ENCODE peak calls at places on chromosomes 1 and 21, in ten cellular contexts. One of them, this sample, is unnamed.

GRCh38 chr1:183198463-183198862 is 12.4 kb downstream of the LAMC2 start:
- DNase-seq in cardiac fibroblast: peak
- DNase-seq in colonic mucosa: no peak
- DNase-seq in heart left ventricle: no peak
- DNase-seq in brain microvascular endothelial cell: peak
- DNase-seq in AG04450: peak
- DNase-seq in glutamatergic neuron: no peak
- DNase-seq in omental fat pad: peak
- DNase-seq in AG09319: peak
- DNase-seq in AG09309: peak
- DNase-seq in this sample: peak

GRCh38 chr21:35988396-35989140 is 71.8 kb downstream of the SETD4 start:
- DNase-seq in cardiac fibroblast: no peak
- DNase-seq in colonic mucosa: no peak
- DNase-seq in heart left ventricle: no peak
- DNase-seq in brain microvascular endothelial cell: no peak
- DNase-seq in AG04450: no peak
- DNase-seq in glutamatergic neuron: no peak
- DNase-seq in omental fat pad: no peak
- DNase-seq in AG09319: no peak
- DNase-seq in AG09309: no peak
- DNase-seq in this sample: no peak

GRCh38 chr1:19514391-19514831 is 29.1 kb upstream of the CAPZB start:
- DNase-seq in cardiac fibroblast: peak
- DNase-seq in colonic mucosa: peak
- DNase-seq in heart left ventricle: peak
- DNase-seq in brain microvascular endothelial cell: peak
- DNase-seq in AG04450: peak
- DNase-seq in glutamatergic neuron: no peak
- DNase-seq in omental fat pad: no peak
- DNase-seq in AG09319: no peak
- DNase-seq in AG09309: no peak
- DNase-seq in this sample: no peak

GRCh38 chr1:203521071-203521794 is 27.3 kb downstream of the OPTC start:
- DNase-seq in cardiac fibroblast: no peak
- DNase-seq in colonic mucosa: no peak
- DNase-seq in heart left ventricle: no peak
- DNase-seq in brain microvascular endothelial cell: no peak
- DNase-seq in AG04450: no peak
- DNase-seq in glutamatergic neuron: no peak
- DNase-seq in omental fat pad: no peak
- DNase-seq in AG09319: no peak
- DNase-seq in AG09309: no peak
- DNase-seq in this sample: no peak

GRCh38 chr21:46441961-46442498 is 16.7 kb upstream of the DIP2A start:
- DNase-seq in cardiac fibroblast: no peak
- DNase-seq in colonic mucosa: no peak
- DNase-seq in heart left ventricle: no peak
- DNase-seq in brain microvascular endothelial cell: no peak
- DNase-seq in AG04450: no peak
- DNase-seq in glutamatergic neuron: no peak
- DNase-seq in omental fat pad: no peak
- DNase-seq in AG09319: no peak
- DNase-seq in AG09309: no peak
- DNase-seq in this sample: no peak

GRCh38 chr1:175124842-175125241 is 57.2 kb downstream of the TNN start:
- DNase-seq in cardiac fibroblast: peak
- DNase-seq in colonic mucosa: no peak
- DNase-seq in heart left ventricle: no peak
- DNase-seq in brain microvascular endothelial cell: no peak
- DNase-seq in AG04450: no peak
- DNase-seq in glutamatergic neuron: no peak
- DNase-seq in omental fat pad: no peak
- DNase-seq in AG09319: no peak
- DNase-seq in AG09309: no peak
- DNase-seq in this sample: peak

GRCh38 chr1:53594391-53595180 is 135.4 kb downstream of the DMRTB1 start:
- DNase-seq in cardiac fibroblast: no peak
- DNase-seq in colonic mucosa: no peak
- DNase-seq in heart left ventricle: no peak
- DNase-seq in brain microvascular endothelial cell: no peak
- DNase-seq in AG04450: no peak
- DNase-seq in glutamatergic neuron: no peak
- DNase-seq in omental fat pad: no peak
- DNase-seq in AG09319: no peak
- DNase-seq in AG09309: no peak
- DNase-seq in this sample: no peak

GRCh38 chr1:212178830-212179370 is 106.3 kb upstream of the PPP2R5A start:
- DNase-seq in cardiac fibroblast: no peak
- DNase-seq in colonic mucosa: no peak
- DNase-seq in heart left ventricle: no peak
- DNase-seq in brain microvascular endothelial cell: no peak
- DNase-seq in AG04450: no peak
- DNase-seq in glutamatergic neuron: no peak
- DNase-seq in omental fat pad: no peak
- DNase-seq in AG09319: no peak
- DNase-seq in AG09309: no peak
- DNase-seq in this sample: no peak

GRCh38 chr1:234597894-234598293 is 12.1 kb downstream of the IRF2BP2 start:
- DNase-seq in cardiac fibroblast: peak
- DNase-seq in colonic mucosa: peak
- DNase-seq in heart left ventricle: peak
- DNase-seq in brain microvascular endothelial cell: peak
- DNase-seq in AG04450: no peak
- DNase-seq in glutamatergic neuron: peak
- DNase-seq in omental fat pad: no peak
- DNase-seq in AG09319: no peak
- DNase-seq in AG09309: no peak
- DNase-seq in this sample: peak

GRCh38 chr1:12065872-12066271 is 2.8 kb downstream of the TNFRSF8 start:
- DNase-seq in cardiac fibroblast: no peak
- DNase-seq in colonic mucosa: no peak
- DNase-seq in heart left ventricle: no peak
- DNase-seq in brain microvascular endothelial cell: no peak
- DNase-seq in AG04450: no peak
- DNase-seq in glutamatergic neuron: no peak
- DNase-seq in omental fat pad: no peak
- DNase-seq in AG09319: no peak
- DNase-seq in AG09309: no peak
- DNase-seq in this sample: no peak

GRCh38 chr1:240515505-240515904 is 96.5 kb downstream of the GREM2 start:
- DNase-seq in cardiac fibroblast: peak
- DNase-seq in colonic mucosa: no peak
- DNase-seq in heart left ventricle: no peak
- DNase-seq in brain microvascular endothelial cell: peak
- DNase-seq in AG04450: no peak
- DNase-seq in glutamatergic neuron: no peak
- DNase-seq in omental fat pad: no peak
- DNase-seq in AG09319: no peak
- DNase-seq in AG09309: peak
- DNase-seq in this sample: no peak

GRCh38 chr1:29237906-29238600 is 1.7 kb downstream of the PTPRU start:
- DNase-seq in cardiac fibroblast: peak
- DNase-seq in colonic mucosa: peak
- DNase-seq in heart left ventricle: peak
- DNase-seq in brain microvascular endothelial cell: peak
- DNase-seq in AG04450: no peak
- DNase-seq in glutamatergic neuron: peak
- DNase-seq in omental fat pad: no peak
- DNase-seq in AG09319: no peak
- DNase-seq in AG09309: no peak
- DNase-seq in this sample: peak

GRCh38 chr1:81834921-81835698 is 34.4 kb downstream of the ADGRL2 start:
- DNase-seq in cardiac fibroblast: peak
- DNase-seq in colonic mucosa: no peak
- DNase-seq in heart left ventricle: peak
- DNase-seq in brain microvascular endothelial cell: peak
- DNase-seq in AG04450: peak
- DNase-seq in glutamatergic neuron: no peak
- DNase-seq in omental fat pad: no peak
- DNase-seq in AG09319: no peak
- DNase-seq in AG09309: no peak
- DNase-seq in this sample: no peak

GRCh38 chr1:171738921-171739320 is 2.9 kb downstream of the VAMP4 start:
- DNase-seq in cardiac fibroblast: no peak
- DNase-seq in colonic mucosa: no peak
- DNase-seq in heart left ventricle: no peak
- DNase-seq in brain microvascular endothelial cell: no peak
- DNase-seq in AG04450: no peak
- DNase-seq in glutamatergic neuron: no peak
- DNase-seq in omental fat pad: no peak
- DNase-seq in AG09319: no peak
- DNase-seq in AG09309: no peak
- DNase-seq in this sample: no peak

GRCh38 chr1:205568135-205568468 is 63.6 kb downstream of the CDK18 start:
- DNase-seq in cardiac fibroblast: no peak
- DNase-seq in colonic mucosa: peak
- DNase-seq in heart left ventricle: no peak
- DNase-seq in brain microvascular endothelial cell: no peak
- DNase-seq in AG04450: no peak
- DNase-seq in glutamatergic neuron: no peak
- DNase-seq in omental fat pad: no peak
- DNase-seq in AG09319: no peak
- DNase-seq in AG09309: no peak
- DNase-seq in this sample: no peak

GRCh38 chr1:99970713-99971255 is 988 bp downstream of the SLC35A3 start:
- DNase-seq in cardiac fibroblast: peak
- DNase-seq in colonic mucosa: peak
- DNase-seq in heart left ventricle: no peak
- DNase-seq in brain microvascular endothelial cell: no peak
- DNase-seq in AG04450: no peak
- DNase-seq in glutamatergic neuron: no peak
- DNase-seq in omental fat pad: no peak
- DNase-seq in AG09319: no peak
- DNase-seq in AG09309: no peak
- DNase-seq in this sample: peak

GRCh38 chr1:89589515-89589914 is 43.4 kb upstream of the LRRC8C start:
- DNase-seq in cardiac fibroblast: peak
- DNase-seq in colonic mucosa: no peak
- DNase-seq in heart left ventricle: no peak
- DNase-seq in brain microvascular endothelial cell: no peak
- DNase-seq in AG04450: no peak
- DNase-seq in glutamatergic neuron: no peak
- DNase-seq in omental fat pad: no peak
- DNase-seq in AG09319: no peak
- DNase-seq in AG09309: peak
- DNase-seq in this sample: peak

GRCh38 chr21:34807881-34808568 is 139.2 kb downstream of the CLIC6 start:
- DNase-seq in cardiac fibroblast: peak
- DNase-seq in colonic mucosa: no peak
- DNase-seq in heart left ventricle: no peak
- DNase-seq in brain microvascular endothelial cell: peak
- DNase-seq in AG04450: peak
- DNase-seq in glutamatergic neuron: no peak
- DNase-seq in omental fat pad: peak
- DNase-seq in AG09319: peak
- DNase-seq in AG09309: peak
- DNase-seq in this sample: peak

GRCh38 chr1:74748962-74749361 is 16.0 kb downstream of the TYW3 start:
- DNase-seq in cardiac fibroblast: no peak
- DNase-seq in colonic mucosa: no peak
- DNase-seq in heart left ventricle: no peak
- DNase-seq in brain microvascular endothelial cell: no peak
- DNase-seq in AG04450: no peak
- DNase-seq in glutamatergic neuron: no peak
- DNase-seq in omental fat pad: no peak
- DNase-seq in AG09319: no peak
- DNase-seq in AG09309: no peak
- DNase-seq in this sample: no peak

GRCh38 chr1:103525114-103525606 is 339 bp upstream of the RNPC3 start:
- DNase-seq in cardiac fibroblast: peak
- DNase-seq in colonic mucosa: no peak
- DNase-seq in heart left ventricle: no peak
- DNase-seq in brain microvascular endothelial cell: no peak
- DNase-seq in AG04450: no peak
- DNase-seq in glutamatergic neuron: no peak
- DNase-seq in omental fat pad: no peak
- DNase-seq in AG09319: peak
- DNase-seq in AG09309: no peak
- DNase-seq in this sample: peak

GRCh38 chr1:65036614-65037180 is 70.3 kb upstream of the JAK1 start:
- DNase-seq in cardiac fibroblast: peak
- DNase-seq in colonic mucosa: no peak
- DNase-seq in heart left ventricle: no peak
- DNase-seq in brain microvascular endothelial cell: no peak
- DNase-seq in AG04450: no peak
- DNase-seq in glutamatergic neuron: no peak
- DNase-seq in omental fat pad: no peak
- DNase-seq in AG09319: no peak
- DNase-seq in AG09309: no peak
- DNase-seq in this sample: no peak

GRCh38 chr1:114286960-114287359 is 133.3 kb upstream of the SYT6 start:
- DNase-seq in cardiac fibroblast: no peak
- DNase-seq in colonic mucosa: no peak
- DNase-seq in heart left ventricle: no peak
- DNase-seq in brain microvascular endothelial cell: no peak
- DNase-seq in AG04450: no peak
- DNase-seq in glutamatergic neuron: no peak
- DNase-seq in omental fat pad: no peak
- DNase-seq in AG09319: no peak
- DNase-seq in AG09309: no peak
- DNase-seq in this sample: no peak
- TF ChIP-seq CTCF in cardiac fibroblast: no peak
- TF ChIP-seq CTCF in colonic mucosa: no peak
- TF ChIP-seq CTCF in heart left ventricle: no peak
- TF ChIP-seq CTCF in brain microvascular endothelial cell: no peak
- TF ChIP-seq CTCF in AG04450: no peak
- TF ChIP-seq CTCF in glutamatergic neuron: no peak
- TF ChIP-seq CTCF in omental fat pad: no peak
- TF ChIP-seq CTCF in AG09319: no peak
- TF ChIP-seq CTCF in AG09309: no peak
- TF ChIP-seq CTCF in this sample: no peak

GRCh38 chr1:27858072-27858948 is 14.0 kb upstream of the THEMIS2 start:
- DNase-seq in cardiac fibroblast: peak
- DNase-seq in colonic mucosa: peak
- DNase-seq in heart left ventricle: peak
- DNase-seq in brain microvascular endothelial cell: peak
- DNase-seq in AG04450: peak
- DNase-seq in glutamatergic neuron: peak
- DNase-seq in omental fat pad: peak
- DNase-seq in AG09319: peak
- DNase-seq in AG09309: peak
- DNase-seq in this sample: peak
- TF ChIP-seq CTCF in cardiac fibroblast: peak
- TF ChIP-seq CTCF in colonic mucosa: peak
- TF ChIP-seq CTCF in heart left ventricle: peak
- TF ChIP-seq CTCF in brain microvascular endothelial cell: peak
- TF ChIP-seq CTCF in AG04450: peak
- TF ChIP-seq CTCF in glutamatergic neuron: peak
- TF ChIP-seq CTCF in omental fat pad: peak
- TF ChIP-seq CTCF in AG09319: peak
- TF ChIP-seq CTCF in AG09309: peak
- TF ChIP-seq CTCF in this sample: peak

GRCh38 chr1:172745014-172745413 is 86.1 kb downstream of the FASLG start:
- DNase-seq in cardiac fibroblast: peak
- DNase-seq in colonic mucosa: peak
- DNase-seq in heart left ventricle: no peak
- DNase-seq in brain microvascular endothelial cell: peak
- DNase-seq in AG04450: peak
- DNase-seq in glutamatergic neuron: no peak
- DNase-seq in omental fat pad: no peak
- DNase-seq in AG09319: peak
- DNase-seq in AG09309: peak
- DNase-seq in this sample: peak
- TF ChIP-seq CTCF in cardiac fibroblast: peak
- TF ChIP-seq CTCF in colonic mucosa: peak
- TF ChIP-seq CTCF in heart left ventricle: peak
- TF ChIP-seq CTCF in brain microvascular endothelial cell: peak
- TF ChIP-seq CTCF in AG04450: peak
- TF ChIP-seq CTCF in glutamatergic neuron: peak
- TF ChIP-seq CTCF in omental fat pad: no peak
- TF ChIP-seq CTCF in AG09319: peak
- TF ChIP-seq CTCF in AG09309: peak
- TF ChIP-seq CTCF in this sample: peak

GRCh38 chr1:200483491-200484143 is 73.8 kb upstream of the ZNF281 start:
- DNase-seq in cardiac fibroblast: peak
- DNase-seq in colonic mucosa: no peak
- DNase-seq in heart left ventricle: no peak
- DNase-seq in brain microvascular endothelial cell: peak
- DNase-seq in AG04450: peak
- DNase-seq in glutamatergic neuron: no peak
- DNase-seq in omental fat pad: no peak
- DNase-seq in AG09319: peak
- DNase-seq in AG09309: peak
- DNase-seq in this sample: peak
- TF ChIP-seq CTCF in cardiac fibroblast: no peak
- TF ChIP-seq CTCF in colonic mucosa: no peak
- TF ChIP-seq CTCF in heart left ventricle: no peak
- TF ChIP-seq CTCF in brain microvascular endothelial cell: peak
- TF ChIP-seq CTCF in AG04450: no peak
- TF ChIP-seq CTCF in glutamatergic neuron: no peak
- TF ChIP-seq CTCF in omental fat pad: no peak
- TF ChIP-seq CTCF in AG09319: no peak
- TF ChIP-seq CTCF in AG09309: peak
- TF ChIP-seq CTCF in this sample: no peak

This sample was measured in MCF 10A.